ENCODE peak calls at places on chromosomes 7 and 10, in ten cellular contexts. One of them, this sample, is unnamed.

GRCh38 chr7:95011156-95011928 is 103.9 kb downstream of the PPP1R9A start:
- DNase-seq in fibroblast of lung: peak; percentile 37
- DNase-seq in heart right ventricle: no peak
- DNase-seq in PC-9: peak; percentile 62
- DNase-seq in brain microvascular endothelial cell: peak; percentile 69
- DNase-seq in GM06990: no peak
- DNase-seq in Peyer's patch: no peak
- DNase-seq in astrocyte: peak; percentile 89
- DNase-seq in mammary epithelial cell: peak; percentile 29
- DNase-seq in HepG2: no peak
- DNase-seq in this sample: peak; percentile 44

GRCh38 chr10:74932648-74933047 is 106.2 kb downstream of the KAT6B start:
- DNase-seq in Peyer's patch: peak; percentile 23
- DNase-seq in PC-9: no peak
- DNase-seq in fibroblast of lung: no peak
- DNase-seq in heart right ventricle: peak; percentile 73
- DNase-seq in HepG2: no peak
- DNase-seq in GM06990: no peak
- DNase-seq in mammary epithelial cell: no peak
- DNase-seq in astrocyte: no peak
- DNase-seq in brain microvascular endothelial cell: no peak
- DNase-seq in this sample: no peak

GRCh38 chr7:22858640-22859561 is 36.3 kb upstream of the TOMM7 start:
- DNase-seq in GM06990: no peak
- DNase-seq in HepG2: no peak
- DNase-seq in heart right ventricle: no peak
- DNase-seq in Peyer's patch: no peak
- DNase-seq in fibroblast of lung: peak; percentile 99
- DNase-seq in brain microvascular endothelial cell: peak; percentile 94
- DNase-seq in mammary epithelial cell: peak; percentile 98
- DNase-seq in PC-9: peak; percentile 83
- DNase-seq in astrocyte: peak; percentile 100
- DNase-seq in this sample: peak; percentile 98

GRCh38 chr10:32419615-32420014 is 26.3 kb upstream of the CCDC7 start:
- DNase-seq in fibroblast of lung: no peak
- DNase-seq in GM06990: no peak
- DNase-seq in astrocyte: no peak
- DNase-seq in Peyer's patch: no peak
- DNase-seq in PC-9: no peak
- DNase-seq in HepG2: no peak
- DNase-seq in brain microvascular endothelial cell: no peak
- DNase-seq in mammary epithelial cell: no peak
- DNase-seq in heart right ventricle: no peak
- DNase-seq in this sample: no peak

GRCh38 chr7:131012477-131013031 is 278.5 kb upstream of the KLF14 start:
- DNase-seq in astrocyte: no peak
- DNase-seq in GM06990: no peak
- DNase-seq in heart right ventricle: no peak
- DNase-seq in HepG2: no peak
- DNase-seq in mammary epithelial cell: no peak
- DNase-seq in Peyer's patch: no peak
- DNase-seq in PC-9: no peak
- DNase-seq in brain microvascular endothelial cell: no peak
- DNase-seq in fibroblast of lung: no peak
- DNase-seq in this sample: no peak

GRCh38 chr10:124127965-124128810 is 34.8 kb upstream of the CHST15 start:
- DNase-seq in HepG2: no peak
- DNase-seq in heart right ventricle: no peak
- DNase-seq in astrocyte: no peak
- DNase-seq in Peyer's patch: no peak
- DNase-seq in brain microvascular endothelial cell: no peak
- DNase-seq in GM06990: no peak
- DNase-seq in PC-9: no peak
- DNase-seq in mammary epithelial cell: no peak
- DNase-seq in fibroblast of lung: no peak
- DNase-seq in this sample: no peak

GRCh38 chr7:121107923-121108498 is 119.5 kb downstream of the CPED1 start:
- DNase-seq in astrocyte: peak; percentile 45
- DNase-seq in brain microvascular endothelial cell: peak; percentile 44
- DNase-seq in PC-9: peak; percentile 62
- DNase-seq in GM06990: peak; percentile 13
- DNase-seq in mammary epithelial cell: peak; percentile 50
- DNase-seq in fibroblast of lung: peak; percentile 87
- DNase-seq in Peyer's patch: no peak
- DNase-seq in heart right ventricle: no peak
- DNase-seq in HepG2: peak; percentile 53
- DNase-seq in this sample: peak; percentile 17

GRCh38 chr10:84608126-84608525 is 279.7 kb downstream of the CCSER2 start:
- DNase-seq in HepG2: no peak
- DNase-seq in GM06990: peak; percentile 12
- DNase-seq in astrocyte: no peak
- DNase-seq in heart right ventricle: no peak
- DNase-seq in brain microvascular endothelial cell: no peak
- DNase-seq in fibroblast of lung: no peak
- DNase-seq in mammary epithelial cell: no peak
- DNase-seq in PC-9: no peak
- DNase-seq in Peyer's patch: no peak
- DNase-seq in this sample: no peak

GRCh38 chr7:26007510-26007909 is 144.5 kb upstream of the NFE2L3 start:
- DNase-seq in brain microvascular endothelial cell: no peak
- DNase-seq in GM06990: no peak
- DNase-seq in mammary epithelial cell: no peak
- DNase-seq in astrocyte: no peak
- DNase-seq in HepG2: no peak
- DNase-seq in heart right ventricle: no peak
- DNase-seq in PC-9: no peak
- DNase-seq in fibroblast of lung: no peak
- DNase-seq in Peyer's patch: no peak
- DNase-seq in this sample: no peak

GRCh38 chr7:84603545-84603944 is 409.0 kb upstream of the SEMA3A start:
- DNase-seq in PC-9: no peak
- DNase-seq in HepG2: no peak
- DNase-seq in astrocyte: no peak
- DNase-seq in fibroblast of lung: no peak
- DNase-seq in heart right ventricle: no peak
- DNase-seq in Peyer's patch: no peak
- DNase-seq in GM06990: no peak
- DNase-seq in brain microvascular endothelial cell: no peak
- DNase-seq in mammary epithelial cell: no peak
- DNase-seq in this sample: no peak

DNA sequence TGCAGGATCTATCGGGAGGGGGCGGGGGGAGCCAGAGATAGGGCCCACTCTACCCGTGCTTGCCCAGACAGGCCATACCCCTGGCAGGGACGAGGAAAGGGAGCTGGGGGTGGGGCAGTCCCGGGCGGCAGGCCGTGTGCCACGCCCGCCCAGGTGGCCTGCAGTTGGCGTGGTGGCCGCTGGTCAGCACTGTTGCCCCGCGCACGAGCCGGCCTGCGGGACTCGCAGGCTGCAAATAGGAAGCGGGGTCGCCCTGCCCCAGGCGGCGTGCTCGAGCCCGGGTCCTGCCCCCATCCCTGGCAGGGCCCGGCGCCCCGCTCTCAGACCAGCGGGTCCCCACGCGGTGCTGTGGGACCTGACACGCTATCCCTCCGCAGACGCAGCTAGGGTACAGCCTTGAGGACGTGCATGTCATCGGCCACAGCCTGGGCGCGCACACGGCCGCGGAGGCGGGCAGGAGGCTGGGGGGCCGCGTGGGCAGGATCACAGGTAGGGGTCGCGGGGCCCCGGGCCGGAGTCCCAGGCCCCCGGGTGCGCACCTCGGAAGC is 6.7 kb downstream of the PNLIPRP2 start:
- DNase-seq in HepG2: peak; percentile 7
- DNase-seq in astrocyte: no peak
- DNase-seq in brain microvascular endothelial cell: no peak
- DNase-seq in GM06990: no peak
- DNase-seq in heart right ventricle: no peak
- DNase-seq in PC-9: no peak
- DNase-seq in Peyer's patch: no peak
- DNase-seq in mammary epithelial cell: peak; percentile 23
- DNase-seq in fibroblast of lung: no peak
- DNase-seq in this sample: no peak
- TF ChIP-seq CTCF in HepG2: peak; percentile 84
- TF ChIP-seq CTCF in astrocyte: no peak
- TF ChIP-seq CTCF in brain microvascular endothelial cell: peak; percentile 17
- TF ChIP-seq CTCF in GM06990: no peak
- TF ChIP-seq CTCF in heart right ventricle: peak; percentile 44
- TF ChIP-seq CTCF in PC-9: no peak
- TF ChIP-seq CTCF in Peyer's patch: peak; percentile 5
- TF ChIP-seq CTCF in mammary epithelial cell: peak; percentile 65
- TF ChIP-seq CTCF in fibroblast of lung: no peak
- TF ChIP-seq CTCF in this sample: peak; percentile 38

GRCh38 chr10:126580873-126581647 is 89.4 kb downstream of the C10orf90 start:
- DNase-seq in heart right ventricle: no peak
- DNase-seq in HepG2: no peak
- DNase-seq in fibroblast of lung: no peak
- DNase-seq in GM06990: no peak
- DNase-seq in Peyer's patch: no peak
- DNase-seq in brain microvascular endothelial cell: no peak
- DNase-seq in astrocyte: no peak
- DNase-seq in mammary epithelial cell: no peak
- DNase-seq in PC-9: no peak
- DNase-seq in this sample: no peak
- H3K4me3 ChIP-seq in heart right ventricle: no peak overlapping the region
- H3K4me3 ChIP-seq in HepG2: no peak overlapping the region
- H3K4me3 ChIP-seq in fibroblast of lung: no peak overlapping the region
- H3K4me3 ChIP-seq in GM06990: no peak overlapping the region
- H3K4me3 ChIP-seq in Peyer's patch: no peak overlapping the region
- H3K4me3 ChIP-seq in brain microvascular endothelial cell: no peak overlapping the region
- H3K4me3 ChIP-seq in astrocyte: no peak overlapping the region
- H3K4me3 ChIP-seq in mammary epithelial cell: no peak overlapping the region
- H3K4me3 ChIP-seq in PC-9: no peak overlapping the region
- H3K4me3 ChIP-seq in this sample: no peak overlapping the region

DNA sequence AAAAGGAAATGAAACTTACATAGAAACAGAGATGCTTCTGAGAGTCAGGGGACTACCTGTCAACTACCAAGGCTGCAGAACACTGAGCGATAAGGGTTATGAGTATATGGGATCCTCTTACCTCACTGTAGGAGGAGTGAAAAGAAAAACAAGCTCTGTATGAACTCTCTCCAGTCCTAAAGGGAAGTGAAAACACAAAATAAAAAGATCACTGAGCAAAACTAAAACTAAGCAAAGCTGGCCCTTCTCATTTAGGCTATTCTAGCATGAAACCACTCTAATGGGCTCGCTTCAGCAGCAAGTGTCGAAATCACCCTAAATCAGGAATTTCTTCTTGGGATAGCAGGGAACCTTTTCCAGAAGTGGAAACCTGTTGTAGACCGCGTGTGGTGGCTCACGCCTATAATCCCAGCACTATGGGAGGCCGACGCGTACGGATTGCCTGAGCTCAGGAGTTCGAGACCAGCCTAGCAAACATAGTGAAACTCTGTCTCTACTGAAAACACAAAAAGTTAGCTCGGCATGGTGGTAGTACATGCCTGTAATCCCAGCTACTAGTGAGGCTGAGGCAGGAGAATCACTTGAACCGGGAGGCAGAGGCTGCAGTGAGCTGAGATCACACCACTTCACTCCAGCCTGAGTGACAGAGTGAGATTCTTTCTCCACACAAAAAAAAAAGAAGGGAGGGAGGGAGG is 27.0 kb downstream of the DCLRE1C start:
- DNase-seq in fibroblast of lung: no peak
- DNase-seq in mammary epithelial cell: no peak
- DNase-seq in heart right ventricle: no peak
- DNase-seq in HepG2: no peak
- DNase-seq in astrocyte: no peak
- DNase-seq in Peyer's patch: no peak
- DNase-seq in brain microvascular endothelial cell: no peak
- DNase-seq in GM06990: peak; percentile 77
- DNase-seq in PC-9: no peak
- DNase-seq in this sample: no peak
- H3K36me3 ChIP-seq in fibroblast of lung: peaks cover 11% of the 10 kb centered on the region
- H3K36me3 ChIP-seq in mammary epithelial cell: peaks cover 28% of the 10 kb centered on the region
- H3K36me3 ChIP-seq in heart right ventricle: peaks cover 100% of the 10 kb centered on the region
- H3K36me3 ChIP-seq in HepG2: peaks cover 55% of the 10 kb centered on the region
- H3K36me3 ChIP-seq in astrocyte: peaks cover 52% of the 10 kb centered on the region
- H3K36me3 ChIP-seq in Peyer's patch: no peaks in the 10 kb centered on the region
- H3K36me3 ChIP-seq in brain microvascular endothelial cell: peaks cover 51% of the 10 kb centered on the region
- H3K36me3 ChIP-seq in GM06990: peaks cover 17% of the 10 kb centered on the region
- H3K36me3 ChIP-seq in PC-9: peaks cover 3% of the 10 kb centered on the region
- H3K36me3 ChIP-seq in this sample: peaks cover 12% of the 10 kb centered on the region

DNA sequence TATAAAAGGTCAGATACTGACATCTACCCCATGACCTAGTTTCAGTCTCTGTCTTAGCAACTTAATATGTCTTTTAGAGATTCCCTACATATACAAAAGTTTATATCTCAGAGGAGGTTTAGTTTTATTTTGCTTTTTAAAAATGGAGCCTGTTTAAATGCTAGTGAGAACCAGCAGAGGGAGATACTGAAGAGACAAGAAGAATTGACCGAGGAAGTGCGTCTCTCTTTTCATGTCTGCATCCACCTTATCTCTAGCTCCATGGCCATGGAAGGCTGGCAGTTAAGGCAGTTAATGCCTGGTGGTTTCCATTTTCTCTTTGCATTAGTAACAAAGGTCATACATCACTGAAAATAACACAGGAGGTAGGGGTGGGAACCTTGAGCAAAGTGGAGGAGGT is 10.7 kb downstream of the SUV39H2 start:
- DNase-seq in astrocyte: no peak
- DNase-seq in heart right ventricle: no peak
- DNase-seq in fibroblast of lung: peak; percentile 32
- DNase-seq in GM06990: no peak
- DNase-seq in mammary epithelial cell: no peak
- DNase-seq in Peyer's patch: no peak
- DNase-seq in HepG2: no peak
- DNase-seq in PC-9: no peak
- DNase-seq in brain microvascular endothelial cell: no peak
- DNase-seq in this sample: no peak
- TF ChIP-seq CTCF in astrocyte: peak; percentile 25
- TF ChIP-seq CTCF in heart right ventricle: no peak
- TF ChIP-seq CTCF in fibroblast of lung: peak; percentile 30
- TF ChIP-seq CTCF in GM06990: peak; percentile 43
- TF ChIP-seq CTCF in mammary epithelial cell: peak; percentile 30
- TF ChIP-seq CTCF in Peyer's patch: peak; percentile 23
- TF ChIP-seq CTCF in HepG2: no peak
- TF ChIP-seq CTCF in PC-9: no peak
- TF ChIP-seq CTCF in brain microvascular endothelial cell: peak; percentile 50
- TF ChIP-seq CTCF in this sample: peak; percentile 20

DNA sequence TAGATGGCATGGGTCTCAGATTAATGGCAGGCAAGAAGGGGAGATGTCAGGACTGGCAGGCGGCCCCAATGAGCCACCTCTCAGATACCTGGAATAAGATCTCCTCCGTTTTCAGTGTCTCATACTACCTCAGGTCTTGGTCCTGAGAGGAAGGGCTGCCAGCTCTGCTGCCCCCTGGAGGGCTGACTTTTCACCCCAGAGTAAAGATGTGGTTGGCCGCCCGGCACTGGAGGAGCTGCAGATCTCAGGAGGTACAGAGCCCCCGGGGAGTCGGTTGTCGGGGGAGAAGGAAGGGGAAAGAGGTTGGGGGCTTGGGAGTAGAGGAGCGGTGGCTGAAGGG is 642 bp upstream of the COL13A1 start:
- DNase-seq in brain microvascular endothelial cell: peak; percentile 58
- DNase-seq in heart right ventricle: peak; percentile 53
- DNase-seq in astrocyte: no peak
- DNase-seq in HepG2: peak; percentile 10
- DNase-seq in fibroblast of lung: peak; percentile 62
- DNase-seq in PC-9: peak; percentile 67
- DNase-seq in Peyer's patch: no peak
- DNase-seq in GM06990: no peak
- DNase-seq in mammary epithelial cell: peak; percentile 61
- DNase-seq in this sample: no peak
- H3K4me3 ChIP-seq in brain microvascular endothelial cell: peak overlapping the region; percentile 76
- H3K4me3 ChIP-seq in heart right ventricle: no peak overlapping the region
- H3K4me3 ChIP-seq in astrocyte: peak overlapping the region; percentile 87
- H3K4me3 ChIP-seq in HepG2: no peak overlapping the region
- H3K4me3 ChIP-seq in fibroblast of lung: peak overlapping the region; percentile 89
- H3K4me3 ChIP-seq in PC-9: peak overlapping the region; percentile 70
- H3K4me3 ChIP-seq in Peyer's patch: no peak overlapping the region
- H3K4me3 ChIP-seq in GM06990: no peak overlapping the region
- H3K4me3 ChIP-seq in mammary epithelial cell: peak overlapping the region; percentile 73
- H3K4me3 ChIP-seq in this sample: peak overlapping the region; percentile 70

This sample was measured in BJ.